ENCODE peak calls at places on chromosome 17, in seven cellular contexts. A is fibroblast of pulmonary artery, H is adrenal gland, T is suprapubic skin, K is osteoblast, P is Caco-2, V is right cardiac atrium. D is an unnamed sample.

GRCh38 chr17:63623786-63624185 is 1.6 kb downstream of the MAP3K3 start:
- DNase-seq in K (peak), V (no peak), T (no peak), A (no peak), P (no peak), H (no peak), D (no peak)

GRCh38 chr17:21375757-21376584 is at the start of gene KCNJ12:
- DNase-seq in K (no peak), A (no peak), P (no peak), T (no peak), H (no peak), V (peak), D (no peak)

GRCh38 chr17:50844117-50844700 is 8.8 kb downstream of the WFIKKN2 start:
- DNase-seq in V (no peak), A (no peak), T (peak), H (no peak), K (peak), P (peak), D (no peak)

GRCh38 chr17:82257473-82257872 is 16.0 kb downstream of the CSNK1D start:
- DNase-seq in P (no peak), T (no peak), H (no peak), V (no peak), A (peak), K (peak), D (no peak)

GRCh38 chr17:35807371-35808144 is 1.7 kb upstream of the TAF15 start:
- DNase-seq in K (peak), A (peak), H (no peak), V (no peak), T (no peak), P (no peak), D (peak)

GRCh38 chr17:77361986-77362620 is 221.3 kb downstream of the SEC14L1 start:
- DNase-seq in H (no peak), P (no peak), K (peak), A (no peak), V (no peak), T (peak), D (no peak)

GRCh38 chr17:61593404-61593803 is 2.4 kb upstream of the NACA2 start:
- DNase-seq in V (no peak), H (no peak), A (no peak), P (no peak), K (no peak), T (no peak), D (peak)

GRCh38 chr17:31388770-31389672 is 2.5 kb upstream of the RAB11FIP4 start:
- DNase-seq in T (no peak), V (no peak), H (no peak), K (peak), A (peak), P (no peak), D (no peak)

GRCh38 chr17:27389542-27390140 is 66.6 kb upstream of the KSR1 start:
- DNase-seq in P (no peak), V (no peak), H (no peak), K (no peak), A (no peak), T (no peak), D (no peak)

GRCh38 chr17:4706121-4706520 is 2.2 kb upstream of the PELP1 start:
- DNase-seq in K (peak), P (no peak), A (no peak), V (no peak), T (no peak), H (no peak), D (no peak)

GRCh38 chr17:64448665-64449512 is at the start of gene MILR1:
- DNase-seq in H (peak), T (peak), K (peak), P (no peak), V (no peak), A (peak), D (peak)

GRCh38 chr17:19433240-19433639 is 22.2 kb downstream of the RNF112 start:
- DNase-seq in V (no peak), T (no peak), A (no peak), K (no peak), P (no peak), H (no peak), D (no peak)

GRCh38 chr17:79033741-79034501 is 10.0 kb downstream of the C1QTNF1 start:
- DNase-seq in H (peak), A (no peak), P (peak), T (peak), V (peak), K (peak), D (no peak)

GRCh38 chr17:12756786-12757185 is 32.5 kb upstream of the ARHGAP44 start:
- DNase-seq in K (no peak), P (no peak), V (no peak), H (no peak), A (peak), T (no peak), D (no peak)

GRCh38 chr17:44348234-44348987 is 3.3 kb downstream of the GRN start:
- DNase-seq in A (no peak), P (no peak), V (no peak), K (peak), H (no peak), T (no peak), D (peak)

GRCh38 chr17:418421-418751 is 65.8 kb upstream of the RPH3AL start:
- DNase-seq in H (no peak), K (no peak), T (no peak), A (no peak), P (no peak), V (no peak), D (no peak)

GRCh38 chr17:75758131-75758905 is 6.7 kb downstream of the GALK1 start:
- DNase-seq in H (no peak), P (no peak), V (no peak), T (no peak), A (no peak), K (peak), D (no peak)

GRCh38 chr17:74152591-74153455 is 50.7 kb upstream of the RPL38 start:
- DNase-seq in K (no peak), T (peak), H (no peak), V (no peak), P (no peak), A (peak), D (peak)

GRCh38 chr17:17782425-17783120 is 54.2 kb downstream of the SREBF1 start:
- DNase-seq in V (no peak), K (no peak), P (no peak), H (peak), T (no peak), A (no peak), D (no peak)

GRCh38 chr17:45092932-45093430 is 31.9 kb downstream of the NMT1 start:
- DNase-seq in A (peak), V (peak), K (peak), T (peak), P (no peak), H (peak), D (peak)

GRCh38 chr17:42313773-42314566 is 25.7 kb downstream of the STAT5A start:
- DNase-seq in K (no peak), V (no peak), A (no peak), P (no peak), H (peak), T (no peak), D (no peak)

GRCh38 chr17:75288784-75289121 is 480 bp downstream of the SLC25A19 start:
- DNase-seq in V (no peak), P (peak), H (peak), K (no peak), T (no peak), A (no peak), D (no peak)

GRCh38 chr17:42692489-42692888 is 10.2 kb downstream of the CNTNAP1 start:
- DNase-seq in P (no peak), K (no peak), A (no peak), T (no peak), V (no peak), H (no peak), D (no peak)

GRCh38 chr17:72158895-72159885 is 38.4 kb downstream of the SOX9 start:
- DNase-seq in K (no peak), V (peak), H (no peak), T (no peak), P (no peak), A (peak), D (no peak)

GRCh38 chr17:80152057-80152831 is 5.3 kb upstream of the EIF4A3 start:
- DNase-seq in K (peak), A (peak), T (peak), P (no peak), H (no peak), V (no peak), D (peak)

GRCh38 chr17:65163990-65164495 is 26.9 kb downstream of the RGS9 start:
- DNase-seq in A (peak), H (no peak), T (no peak), V (no peak), P (no peak), K (no peak), D (no peak)

GRCh38 chr17:29838961-29839360 is 91.1 kb downstream of the SSH2 start:
- DNase-seq in V (no peak), P (no peak), K (peak), A (peak), T (no peak), H (no peak), D (no peak)

GRCh38 chr17:31497994-31498826 is 106.7 kb downstream of the RAB11FIP4 start:
- DNase-seq in V (no peak), T (no peak), H (no peak), A (no peak), P (peak), K (peak), D (no peak)

GRCh38 chr17:15307686-15308085 is 33.7 kb downstream of the TEKT3 start:
- DNase-seq in T (no peak), H (no peak), V (no peak), P (no peak), K (no peak), A (peak), D (peak)
- H3K4me3 ChIP-seq in T (no peak), H (no peak), V (no peak), P (no peak), K (no peak), A (no peak), D (no peak)

GRCh38 chr17:69344939-69345338 is 18.0 kb upstream of the ABCA5 start:
- DNase-seq in T (no peak), K (no peak), H (no peak), V (no peak), A (no peak), P (no peak), D (no peak)

GRCh38 chr17:69348441-69348840 is 21.5 kb upstream of the ABCA5 start:
- DNase-seq in A (no peak), H (no peak), T (no peak), V (no peak), P (peak), K (no peak), D (no peak)

GRCh38 chr17:69356625-69357024 is 29.7 kb upstream of the ABCA5 start:
- DNase-seq in T (no peak), P (no peak), A (no peak), K (no peak), H (no peak), V (no peak), D (no peak)

DNA sequence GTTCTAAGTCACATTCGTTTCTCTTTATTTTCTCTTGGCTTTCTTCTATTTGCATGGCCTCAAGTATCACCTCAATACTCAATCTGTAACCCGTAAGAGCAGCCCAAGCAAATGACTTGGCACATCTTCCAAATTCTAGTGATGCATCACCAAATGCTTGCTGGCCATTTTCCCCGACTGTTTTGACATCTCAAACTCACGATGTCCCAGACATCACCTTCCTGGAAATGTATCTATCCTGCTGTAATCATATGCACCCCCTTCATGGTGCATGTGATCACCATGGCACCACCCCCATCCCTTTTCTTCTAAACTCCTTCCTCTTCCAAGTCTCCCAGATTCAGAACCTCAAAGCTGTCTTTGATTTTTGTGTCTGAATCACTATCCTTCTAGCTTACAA is 24.0 kb upstream of the ABCA5 start:
- DNase-seq in A (no peak), T (no peak), P (no peak), K (no peak), V (no peak), H (no peak), D (no peak)
- H3K4me3 ChIP-seq in A (no peak), T (no peak), P (no peak), K (no peak), V (no peak), H (no peak), D (no peak)

GRCh38 chr17:39927101-39927927 is at the start of the genes LRRC3C and ORMDL3:
- DNase-seq in P (peak), K (peak), A (peak), H (peak), V (peak), T (peak), D (peak)

GRCh38 chr17:39926588-39927100 is 757 bp downstream of the ORMDL3 start:
- DNase-seq in T (no peak), K (peak), P (peak), H (peak), V (peak), A (peak), D (peak)

GRCh38 chr17:39929657-39930407 is 2.3 kb downstream of the LRRC3C start:
- DNase-seq in P (no peak), T (no peak), A (peak), K (no peak), V (no peak), H (no peak), D (peak)

GRCh38 chr17:39927928-39928867 is 666 bp downstream of the LRRC3C start:
- DNase-seq in K (no peak), A (no peak), T (peak), H (peak), V (peak), P (peak), D (peak)

DNA sequence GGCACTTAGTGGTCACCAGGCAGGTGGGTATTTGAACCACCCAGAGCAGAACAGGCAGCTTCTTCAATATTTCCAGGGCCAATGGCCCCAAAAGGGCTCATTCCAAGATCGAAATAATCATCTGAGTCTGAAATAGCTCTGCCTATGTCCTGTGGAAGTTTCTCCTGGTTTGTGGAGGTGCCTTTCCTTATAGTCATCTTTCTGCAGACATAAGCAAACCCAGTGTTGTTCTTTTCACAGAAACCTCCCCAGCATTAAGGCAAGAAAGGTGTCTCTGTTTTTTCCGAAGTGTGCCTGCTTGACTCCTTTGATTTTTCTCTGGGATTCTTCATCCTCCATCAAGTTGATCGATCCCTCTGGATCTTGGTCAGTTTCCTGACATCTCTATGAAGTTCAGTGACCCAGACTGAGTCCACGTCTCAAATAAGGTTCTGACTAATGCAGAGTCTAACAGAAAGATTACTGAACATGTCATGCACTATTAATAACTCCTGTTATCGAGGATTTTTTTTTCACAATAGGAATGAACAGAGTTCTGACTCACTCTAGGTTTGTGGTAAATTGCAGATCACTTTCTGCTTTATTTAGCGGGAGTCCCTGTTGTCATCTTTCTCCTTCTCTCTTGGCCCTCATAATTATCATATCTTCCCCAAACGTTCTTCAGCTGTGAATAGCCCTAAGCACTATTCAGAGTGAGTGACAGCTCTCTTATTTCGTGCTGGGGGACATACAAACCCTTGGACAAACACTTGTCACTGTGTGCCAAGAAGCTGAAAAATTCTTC is 1.5 kb downstream of the LRRC3C start:
- DNase-seq in H (peak), T (no peak), P (no peak), V (no peak), K (peak), A (peak), D (peak)
- H3K4me3 ChIP-seq in H (peak), T (no peak), P (no peak), V (peak), K (peak), A (no peak), D (peak)

DNA sequence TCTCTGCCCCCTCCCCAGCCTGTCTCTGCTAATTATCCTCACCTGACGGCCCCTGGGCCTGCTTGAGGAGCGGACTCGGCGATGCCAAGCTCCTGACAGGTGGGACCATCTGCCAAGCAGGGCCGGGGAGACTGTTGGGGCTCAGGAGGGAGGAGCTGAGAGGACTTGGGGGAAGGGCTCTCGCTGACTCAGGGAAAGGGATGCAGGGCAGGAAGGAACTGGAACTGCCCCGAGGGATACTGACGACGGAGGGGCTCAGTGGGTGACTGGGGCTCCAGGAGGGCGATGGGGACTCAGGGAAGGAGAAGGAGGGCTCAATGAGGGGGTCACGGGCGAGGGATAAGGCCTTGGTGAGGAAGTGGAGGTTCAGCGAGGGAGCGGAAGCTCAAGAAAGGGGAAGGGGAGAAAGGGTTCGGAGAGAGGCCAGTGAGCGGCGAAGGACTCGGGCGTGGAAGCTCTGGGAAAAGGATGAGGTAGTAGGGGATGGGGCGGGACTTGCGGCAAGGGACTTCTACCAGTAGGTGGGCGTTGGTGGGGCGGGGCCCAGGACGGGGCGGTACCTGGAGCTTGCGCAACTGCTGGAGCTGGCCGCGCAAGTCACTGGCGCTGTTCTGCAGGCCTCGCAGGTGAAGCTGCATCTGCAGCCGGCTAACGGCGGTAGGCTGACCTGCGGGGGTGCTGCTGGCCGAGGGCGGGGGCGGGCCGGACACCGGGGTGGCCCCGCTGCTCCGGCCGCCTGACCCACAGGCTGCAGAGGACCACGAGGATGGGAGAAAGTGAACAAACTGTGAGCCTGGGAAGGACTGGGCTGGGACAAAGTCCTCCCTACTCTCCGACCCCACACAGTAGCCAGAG is 46.5 kb downstream of the SRCIN1 start:
- DNase-seq in P (peak), A (peak), H (peak), K (peak), T (peak), V (peak), D (peak)
- H3K4me3 ChIP-seq in P (peak), A (no peak), H (peak), K (no peak), T (peak), V (no peak), D (no peak)

GRCh38 chr17:66494023-66494803 is 191.8 kb downstream of the PRKCA start:
- DNase-seq in V (no peak), T (no peak), H (no peak), K (peak), A (peak), P (no peak), D (peak)

GRCh38 chr17:66492080-66492479 is 189.7 kb downstream of the PRKCA start:
- DNase-seq in K (no peak), P (no peak), H (no peak), V (no peak), T (no peak), A (no peak), D (no peak)

GRCh38 chr17:66492500-66493123 is 190.2 kb downstream of the PRKCA start:
- DNase-seq in H (peak), T (no peak), V (no peak), K (no peak), P (no peak), A (peak), D (peak)

GRCh38 chr17:66495035-66495434 is 192.6 kb downstream of the PRKCA start:
- DNase-seq in V (no peak), A (no peak), H (no peak), T (no peak), K (no peak), P (no peak), D (no peak)

GRCh38 chr17:66493283-66494019 is 191.0 kb downstream of the PRKCA start:
- DNase-seq in A (peak), T (no peak), H (no peak), K (no peak), V (no peak), P (no peak), D (peak)
- H3K4me3 ChIP-seq in A (no peak), T (no peak), H (no peak), K (peak), V (no peak), P (no peak), D (no peak)

GRCh38 chr17:10061131-10061581 is 137.2 kb downstream of the GAS7 start:
- DNase-seq in H (peak), P (no peak), T (peak), A (no peak), K (no peak), V (peak), D (peak)

GRCh38 chr17:10055251-10055975 is 143.0 kb downstream of the GAS7 start:
- DNase-seq in V (peak), H (no peak), P (no peak), T (no peak), A (no peak), K (no peak), D (no peak)

GRCh38 chr17:10059684-10060211 is 138.7 kb downstream of the GAS7 start:
- DNase-seq in P (no peak), K (peak), H (no peak), T (peak), A (peak), V (peak), D (peak)

GRCh38 chr17:10060526-10060925 is 137.9 kb downstream of the GAS7 start:
- DNase-seq in A (no peak), K (no peak), V (no peak), P (no peak), T (no peak), H (no peak), D (no peak)

DNA sequence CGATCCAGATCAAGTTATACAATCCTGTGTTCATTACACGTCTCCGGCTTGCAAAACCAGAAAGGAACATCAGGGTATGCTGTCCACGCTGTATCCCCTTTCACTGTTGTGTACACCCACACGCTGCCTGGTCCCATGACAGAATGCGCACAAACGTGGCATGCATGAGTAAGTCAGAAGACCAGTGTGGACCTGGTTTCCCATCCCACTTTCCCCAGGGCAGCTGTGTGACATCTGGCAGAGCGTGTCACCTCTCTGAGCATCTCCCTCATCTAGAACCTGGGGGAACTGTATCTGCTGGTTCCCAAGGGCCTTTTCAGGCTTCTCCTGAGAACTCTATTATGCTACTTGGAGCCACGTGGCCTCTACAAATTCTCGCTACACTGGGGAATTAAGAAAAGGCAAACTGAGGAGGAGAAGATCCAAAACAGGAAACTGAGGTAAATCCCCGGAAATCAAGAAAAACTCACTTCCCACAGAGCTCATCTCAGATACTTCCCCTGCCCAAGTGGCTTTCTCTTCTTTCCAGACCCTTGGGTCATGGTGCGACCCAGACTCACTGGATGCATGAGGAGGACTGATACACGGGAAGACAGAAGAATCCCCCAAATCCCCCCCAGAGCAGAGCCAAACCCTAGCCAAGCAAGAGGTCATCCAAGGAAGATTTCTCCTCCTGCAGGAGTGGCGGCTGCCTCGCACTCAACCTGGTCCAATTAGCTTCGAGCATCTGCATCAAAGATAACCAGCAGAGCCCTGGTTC is 139.3 kb downstream of the GAS7 start:
- DNase-seq in T (no peak), V (no peak), P (no peak), H (no peak), K (no peak), A (no peak), D (no peak)
- H3K4me3 ChIP-seq in T (no peak), V (no peak), P (no peak), H (no peak), K (no peak), A (no peak), D (no peak)

D was measured in fibroblast of the aortic adventitia.